ENCODE peak calls at places on chromosomes 16 and 17, in ten cellular contexts. F is lower leg skin, R is ELR, G is SJSA1, U is brain pericyte, D is kidney, K is RCC 7860, M is HT1080, P is endothelial cell, H is testis. Z is an unnamed sample.

GRCh38 chr17:31085563-31085962 is 9.2 kb upstream of the NF1 start:
- DNase-seq in F (no peak), R (peak), G (no peak), U (no peak), D (no peak), K (no peak), M (peak), P (no peak), H (no peak), Z (peak)

GRCh38 chr17:1460233-1460632 is 4.2 kb upstream of the CRK start:
- DNase-seq in F (peak), R (peak), G (no peak), U (no peak), D (peak), K (peak), M (peak), P (no peak), H (no peak), Z (no peak)

GRCh38 chr16:87838643-87839541 is 30.4 kb downstream of the SLC7A5 start:
- DNase-seq in F (no peak), R (no peak), G (no peak), U (no peak), D (no peak), K (no peak), M (no peak), P (no peak), H (no peak), Z (no peak)

GRCh38 chr17:17042851-17043667 is 802 bp downstream of the MPRIP start:
- DNase-seq in F (no peak), R (peak), G (peak), U (no peak), D (peak), K (peak), M (peak), P (peak), H (no peak), Z (no peak)

GRCh38 chr17:35238817-35239216 is 4.1 kb upstream of the SLFN5 start:
- DNase-seq in F (no peak), R (peak), G (no peak), U (no peak), D (no peak), K (no peak), M (peak), P (no peak), H (no peak), Z (no peak)

GRCh38 chr17:49545007-49545660 is 30.5 kb upstream of the NXPH3 start:
- DNase-seq in F (no peak), R (no peak), G (no peak), U (no peak), D (no peak), K (no peak), M (no peak), P (no peak), H (no peak), Z (peak)

GRCh38 chr17:32827227-32827626 is 49.7 kb downstream of the MYO1D start:
- DNase-seq in F (no peak), R (no peak), G (no peak), U (no peak), D (no peak), K (no peak), M (no peak), P (no peak), H (no peak), Z (peak)

GRCh38 chr16:1791943-1792812 is 1.3 kb downstream of the IGFALS start:
- DNase-seq in F (no peak), R (no peak), G (no peak), U (no peak), D (peak), K (no peak), M (no peak), P (peak), H (no peak), Z (no peak)

GRCh38 chr17:50834786-50835562 is 412 bp upstream of the WFIKKN2 start:
- DNase-seq in F (no peak), R (no peak), G (no peak), U (no peak), D (peak), K (no peak), M (no peak), P (no peak), H (peak), Z (no peak)

GRCh38 chr16:912684-913613 is 57.8 kb downstream of the LMF1 start:
- DNase-seq in F (no peak), R (no peak), G (no peak), U (no peak), D (no peak), K (no peak), M (no peak), P (no peak), H (peak), Z (no peak)

GRCh38 chr16:80931985-80932720 is 74.5 kb downstream of the CMC2 start:
- DNase-seq in F (peak), R (peak), G (peak), U (no peak), D (peak), K (no peak), M (peak), P (peak), H (peak), Z (peak)

GRCh38 chr16:66653581-66654350 is 42.8 kb downstream of the CMTM4 start:
- DNase-seq in F (no peak), R (no peak), G (no peak), U (no peak), D (no peak), K (no peak), M (no peak), P (no peak), H (no peak), Z (no peak)

GRCh38 chr17:9241371-9241712 is 220.0 kb downstream of the NTN1 start:
- DNase-seq in F (no peak), R (no peak), G (no peak), U (no peak), D (peak), K (no peak), M (no peak), P (no peak), H (peak), Z (no peak)

GRCh38 chr17:59178266-59178665 is 22.7 kb downstream of the PRR11 start:
- DNase-seq in F (no peak), R (no peak), G (no peak), U (no peak), D (no peak), K (no peak), M (no peak), P (no peak), H (no peak), Z (no peak)

GRCh38 chr16:30937692-30938091 is 11.2 kb upstream of the ORAI3 start:
- DNase-seq in F (no peak), R (no peak), G (no peak), U (no peak), D (no peak), K (no peak), M (no peak), P (no peak), H (no peak), Z (no peak)

GRCh38 chr16:380837-381787 is 666 bp downstream of the PGAP6 start:
- DNase-seq in F (no peak), R (peak), G (no peak), U (no peak), D (peak), K (no peak), M (no peak), P (peak), H (no peak), Z (peak)

GRCh38 chr17:31627960-31628359 is 231.1 kb downstream of the COPRS start:
- DNase-seq in F (no peak), R (peak), G (no peak), U (peak), D (no peak), K (no peak), M (peak), P (no peak), H (no peak), Z (no peak)

GRCh38 chr17:63694229-63694973 is 5.5 kb downstream of the LIMD2 start:
- DNase-seq in F (no peak), R (no peak), G (no peak), U (no peak), D (peak), K (no peak), M (no peak), P (no peak), H (no peak), Z (no peak)

GRCh38 chr16:46762583-46762982 is 14.4 kb upstream of the MYLK3 start:
- DNase-seq in F (no peak), R (no peak), G (no peak), U (no peak), D (no peak), K (no peak), M (no peak), P (no peak), H (no peak), Z (no peak)

GRCh38 chr17:70127221-70127873 is 42.0 kb upstream of the KCNJ2 start:
- DNase-seq in F (no peak), R (no peak), G (no peak), U (no peak), D (no peak), K (no peak), M (no peak), P (no peak), H (no peak), Z (no peak)

GRCh38 chr17:50206604-50207293 is 5.3 kb upstream of the COL1A1 start:
- DNase-seq in F (no peak), R (peak), G (peak), U (no peak), D (peak), K (no peak), M (no peak), P (peak), H (no peak), Z (peak)

GRCh38 chr16:89096768-89097527 is 3.3 kb downstream of the ACSF3 start:
- DNase-seq in F (no peak), R (no peak), G (no peak), U (no peak), D (no peak), K (no peak), M (no peak), P (no peak), H (no peak), Z (no peak)

GRCh38 chr17:29136998-29137730 is 43.0 kb downstream of the MYO18A start:
- DNase-seq in F (no peak), R (peak), G (no peak), U (no peak), D (no peak), K (peak), M (peak), P (no peak), H (no peak), Z (no peak)

GRCh38 chr16:85514295-85514600 is 98.9 kb upstream of the GSE1 start:
- DNase-seq in F (no peak), R (no peak), G (no peak), U (no peak), D (no peak), K (no peak), M (no peak), P (peak), H (no peak), Z (no peak)

GRCh38 chr16:31501226-31501965 is 6.8 kb downstream of the RUSF1 start:
- DNase-seq in F (no peak), R (no peak), G (no peak), U (no peak), D (no peak), K (no peak), M (no peak), P (no peak), H (no peak), Z (no peak)

GRCh38 chr17:2723997-2724782 is 12.6 kb upstream of the CLUH start:
- DNase-seq in F (no peak), R (no peak), G (no peak), U (no peak), D (peak), K (no peak), M (no peak), P (peak), H (no peak), Z (peak)

GRCh38 chr17:4728124-4728523 is 3.1 kb upstream of the MED11 start:
- DNase-seq in F (no peak), R (no peak), G (no peak), U (no peak), D (no peak), K (no peak), M (no peak), P (no peak), H (no peak), Z (no peak)

GRCh38 chr16:19083670-19084069 is 16.3 kb downstream of the COQ7 start:
- DNase-seq in F (no peak), R (no peak), G (no peak), U (no peak), D (no peak), K (no peak), M (no peak), P (no peak), H (no peak), Z (no peak)

Z was measured in K562.